ENCODE peak calls at places on chromosome 19, in nine cellular contexts. S, L, C, G, K, J, Y, A and Z are unnamed samples.

GRCh38 chr19:17654993-17655392 is 33.2 kb downstream of the UNC13A start:
- DNase-seq in G (no peak), C (no peak), Y (peak), K (no peak), L (no peak), J (no peak), A (no peak), S (no peak), Z (peak)

GRCh38 chr19:4534836-4535658 is at the start of gene PLIN5:
- DNase-seq in Y (peak), A (no peak), J (peak), S (peak), L (peak), C (peak), G (no peak), K (peak), Z (no peak)

GRCh38 chr19:13252569-13253335 is 102.5 kb downstream of the IER2 start:
- DNase-seq in K (no peak), Y (no peak), J (no peak), S (no peak), C (no peak), L (no peak), A (no peak), G (no peak), Z (no peak)

GRCh38 chr19:39111593-39112199 is 13.9 kb upstream of the PAK4 start:
- DNase-seq in A (no peak), Y (no peak), G (no peak), K (no peak), S (no peak), C (no peak), J (no peak), L (no peak), Z (no peak)

GRCh38 chr19:40461669-40462221 is 3.8 kb downstream of the BLVRB start:
- DNase-seq in K (no peak), J (no peak), Y (no peak), A (no peak), S (no peak), G (no peak), C (peak), L (no peak), Z (no peak)

GRCh38 chr19:42255766-42256750 is 1.1 kb upstream of the ERF start:
- DNase-seq in K (peak), G (no peak), C (peak), Y (peak), J (no peak), S (no peak), A (no peak), L (peak), Z (no peak)

GRCh38 chr19:29855087-29855486 is 43.3 kb downstream of the CCNE1 start:
- DNase-seq in L (no peak), A (no peak), J (no peak), Y (peak), S (no peak), G (no peak), K (no peak), C (peak), Z (no peak)

GRCh38 chr19:27776020-27776419 is 1436.9 kb downstream of the UQCRFS1 start:
- DNase-seq in C (no peak), K (no peak), L (no peak), Y (peak), A (no peak), J (peak), S (no peak), G (no peak), Z (no peak)

GRCh38 chr19:35179830-35180229 is 25.3 kb downstream of the FXYD5 start:
- DNase-seq in G (no peak), Y (no peak), K (no peak), C (no peak), L (no peak), J (no peak), A (no peak), S (no peak), Z (peak)

GRCh38 chr19:42553292-42554045 is 25.2 kb upstream of the CEACAM1 start:
- DNase-seq in K (peak), G (no peak), S (peak), A (peak), Y (no peak), J (peak), C (no peak), L (peak), Z (no peak)

GRCh38 chr19:13210941-13211340 is 60.7 kb downstream of the IER2 start:
- DNase-seq in K (no peak), Y (no peak), C (no peak), J (no peak), S (no peak), A (no peak), G (no peak), L (no peak), Z (no peak)

GRCh38 chr19:42816901-42817300 is 51.4 kb upstream of the PSG8 start:
- DNase-seq in J (no peak), A (no peak), K (no peak), S (no peak), L (no peak), G (no peak), C (no peak), Y (no peak), Z (no peak)

GRCh38 chr19:53844849-53845246 is 20.7 kb upstream of the NLRP12 start:
- DNase-seq in S (no peak), K (no peak), Y (no peak), J (no peak), C (no peak), A (no peak), L (no peak), G (no peak), Z (no peak)

GRCh38 chr19:4556574-4557185 is 2.8 kb downstream of the SEMA6B start:
- DNase-seq in J (no peak), K (no peak), Y (peak), C (no peak), G (no peak), S (no peak), A (no peak), L (no peak), Z (peak)

GRCh38 chr19:53157601-53158000 is 1.3 kb downstream of the ZNF347 start:
- DNase-seq in A (no peak), L (peak), J (no peak), Y (peak), K (peak), C (no peak), S (no peak), G (no peak), Z (no peak)

GRCh38 chr19:39038098-39038497 is 5.7 kb upstream of the FBXO27 start:
- DNase-seq in J (peak), C (no peak), A (no peak), K (no peak), G (no peak), Y (peak), S (no peak), L (no peak), Z (no peak)

GRCh38 chr19:46115396-46116109 is 8.9 kb downstream of the IGFL3 start:
- DNase-seq in G (no peak), C (no peak), Y (no peak), A (peak), S (no peak), K (no peak), L (no peak), J (peak), Z (no peak)

GRCh38 chr19:15316498-15316897 is 15.8 kb downstream of the BRD4 start:
- DNase-seq in Y (no peak), L (no peak), S (no peak), A (peak), J (no peak), K (no peak), C (no peak), G (no peak), Z (no peak)

GRCh38 chr19:39347332-39348227 is 5.4 kb downstream of the SAMD4B start:
- DNase-seq in A (no peak), J (peak), Y (no peak), C (no peak), S (no peak), G (no peak), K (no peak), L (no peak), Z (no peak)

GRCh38 chr19:6475321-6476108 is 6.1 kb downstream of the DENND1C start:
- DNase-seq in S (no peak), K (no peak), Y (peak), J (no peak), A (no peak), C (no peak), G (no peak), L (no peak), Z (no peak)

GRCh38 chr19:14368011-14368513 is 13.2 kb upstream of the ADGRE5 start:
- DNase-seq in K (no peak), Y (no peak), J (no peak), A (no peak), L (no peak), S (no peak), G (no peak), C (no peak), Z (peak)

GRCh38 chr19:10621966-10622365 is 3.4 kb upstream of the SLC44A2 start:
- DNase-seq in J (no peak), L (no peak), Y (no peak), A (no peak), S (no peak), K (no peak), G (no peak), C (no peak), Z (no peak)
- H3K4me3 ChIP-seq in J (no peak), L (no peak), Y (no peak), A (no peak), S (no peak), K (no peak), G (no peak), C (no peak), Z (no peak)

DNA sequence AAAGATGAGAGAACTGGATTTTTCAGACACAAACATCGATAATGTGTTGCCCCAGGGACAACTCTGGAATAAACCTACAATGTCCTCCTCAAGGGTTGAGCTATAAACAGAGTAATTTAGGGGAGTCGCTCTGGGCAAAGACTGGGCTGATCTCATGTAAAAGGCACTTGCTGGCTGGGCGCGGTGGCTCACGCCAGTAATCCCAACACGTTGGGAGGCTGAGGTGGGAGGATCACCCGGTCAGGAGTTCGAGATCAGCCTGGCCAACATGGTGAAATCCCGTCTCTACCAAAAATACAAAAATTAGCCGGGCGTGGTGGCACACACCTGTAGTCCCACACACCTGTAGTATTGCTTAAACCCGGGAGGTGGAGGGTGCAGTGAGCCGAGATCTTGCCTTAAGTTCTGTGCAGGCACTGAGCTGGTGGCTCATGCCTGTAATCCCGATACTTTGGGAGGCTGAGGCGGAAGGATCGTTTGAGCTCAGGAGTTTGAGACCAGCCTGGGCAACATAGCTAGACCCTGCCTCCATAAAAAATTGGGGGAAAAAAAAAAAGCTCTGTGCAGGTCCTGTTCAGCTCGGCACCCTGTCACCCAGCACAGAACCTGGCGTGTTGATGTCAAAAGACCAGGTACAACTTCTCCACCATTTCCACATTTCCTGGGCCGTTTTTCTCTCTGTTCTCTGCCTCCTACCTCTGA is 1.4 kb downstream of the TIMM44 start:
- DNase-seq in C (no peak), A (no peak), S (no peak), K (no peak), G (no peak), L (no peak), Y (no peak), J (no peak), Z (no peak)
- H3K4me3 ChIP-seq in C (peak), A (peak), S (no peak), K (peak), G (peak), L (peak), Y (peak), J (no peak), Z (peak)

GRCh38 chr19:10817291-10818038 is 18.5 kb downstream of the TMED1 start:
- DNase-seq in L (peak), G (peak), S (no peak), A (peak), Y (peak), K (peak), C (peak), J (peak), Z (no peak)
- H3K4me3 ChIP-seq in L (peak), G (peak), S (no peak), A (peak), Y (no peak), K (peak), C (peak), J (peak), Z (no peak)

DNA sequence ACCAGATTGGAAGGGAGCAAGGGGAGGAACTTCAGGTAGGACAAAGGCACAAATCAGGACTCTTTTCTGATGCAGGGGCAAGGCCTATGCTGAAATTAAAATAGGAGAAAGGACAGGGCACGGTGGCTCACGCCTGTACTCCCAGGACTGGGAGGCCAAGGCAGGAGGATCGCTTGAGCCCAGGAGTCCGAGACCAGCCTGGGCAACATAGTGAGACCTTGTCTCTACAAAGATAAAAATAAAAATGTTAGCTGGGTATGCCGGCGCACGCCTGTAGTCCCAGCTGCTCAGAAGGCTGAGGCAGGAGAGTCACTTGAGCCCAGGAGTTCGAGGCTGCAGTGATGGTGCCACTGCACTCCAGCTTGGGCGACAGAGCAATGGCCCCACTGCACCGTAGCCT is 5.7 kb downstream of the SLC17A7 start:
- DNase-seq in L (no peak), J (no peak), C (no peak), G (no peak), A (no peak), K (no peak), Y (no peak), S (no peak), Z (no peak)
- H3K4me3 ChIP-seq in L (no peak), J (no peak), C (no peak), G (no peak), A (no peak), K (no peak), Y (peak), S (no peak), Z (no peak)

GRCh38 chr19:2239173-2239572 is 2.5 kb downstream of the SF3A2 start:
- DNase-seq in A (no peak), J (no peak), C (no peak), G (no peak), Y (no peak), K (no peak), L (no peak), S (no peak), Z (no peak)
- H3K4me3 ChIP-seq in A (peak), J (peak), C (no peak), G (peak), Y (peak), K (peak), L (peak), S (peak), Z (peak)

GRCh38 chr19:660793-661426 is 2.1 kb downstream of the RNF126 start:
- DNase-seq in G (no peak), J (no peak), A (no peak), K (no peak), Y (no peak), L (no peak), C (peak), S (no peak), Z (no peak)
- H3K4me3 ChIP-seq in G (peak), J (peak), A (peak), K (peak), Y (peak), L (peak), C (peak), S (peak), Z (peak)

DNA sequence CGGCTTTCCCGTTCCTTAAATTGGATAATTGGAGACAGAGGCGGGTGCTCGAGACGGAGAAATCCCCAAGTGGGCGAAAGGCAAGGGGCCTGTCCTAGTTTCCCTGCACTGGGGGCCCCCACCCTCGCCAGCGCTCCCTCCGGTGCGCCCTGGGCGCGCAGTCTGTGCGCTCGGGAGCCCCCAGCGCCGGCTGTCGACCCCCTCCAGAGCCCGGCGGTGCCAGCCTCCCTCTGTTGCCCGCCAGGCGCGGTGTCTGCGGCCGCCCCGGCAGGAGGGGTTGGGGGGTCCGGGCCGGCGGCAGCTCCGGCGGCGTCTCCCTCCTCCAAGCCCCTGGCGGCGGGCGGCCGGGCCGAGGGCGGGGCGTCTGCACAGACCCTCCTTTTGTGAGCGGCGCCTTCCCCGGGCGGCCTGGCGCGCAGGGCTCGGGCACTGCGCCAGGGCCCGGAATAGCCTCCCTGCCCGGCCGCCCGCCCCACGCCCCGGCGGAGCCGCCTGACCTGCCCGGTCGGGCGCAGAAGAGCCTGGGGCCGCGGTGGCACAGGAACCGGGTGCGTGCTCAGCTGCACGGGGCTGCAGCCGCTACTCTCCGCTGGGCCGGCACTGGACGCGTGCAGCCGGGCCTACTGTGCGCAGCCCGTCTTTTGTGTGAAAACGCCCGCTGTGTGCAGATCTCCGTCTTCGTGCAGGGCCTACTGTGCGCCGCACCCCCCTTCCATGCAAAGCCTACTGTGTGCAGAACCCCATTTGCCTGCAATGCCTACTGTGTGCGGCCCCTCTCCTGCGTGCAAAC is 13.2 kb downstream of the GADD45B start:
- DNase-seq in L (peak), J (no peak), G (no peak), Y (peak), A (no peak), K (peak), S (no peak), C (no peak), Z (no peak)
- H3K4me3 ChIP-seq in L (peak), J (peak), G (peak), Y (peak), A (peak), K (peak), S (peak), C (peak), Z (no peak)

DNA sequence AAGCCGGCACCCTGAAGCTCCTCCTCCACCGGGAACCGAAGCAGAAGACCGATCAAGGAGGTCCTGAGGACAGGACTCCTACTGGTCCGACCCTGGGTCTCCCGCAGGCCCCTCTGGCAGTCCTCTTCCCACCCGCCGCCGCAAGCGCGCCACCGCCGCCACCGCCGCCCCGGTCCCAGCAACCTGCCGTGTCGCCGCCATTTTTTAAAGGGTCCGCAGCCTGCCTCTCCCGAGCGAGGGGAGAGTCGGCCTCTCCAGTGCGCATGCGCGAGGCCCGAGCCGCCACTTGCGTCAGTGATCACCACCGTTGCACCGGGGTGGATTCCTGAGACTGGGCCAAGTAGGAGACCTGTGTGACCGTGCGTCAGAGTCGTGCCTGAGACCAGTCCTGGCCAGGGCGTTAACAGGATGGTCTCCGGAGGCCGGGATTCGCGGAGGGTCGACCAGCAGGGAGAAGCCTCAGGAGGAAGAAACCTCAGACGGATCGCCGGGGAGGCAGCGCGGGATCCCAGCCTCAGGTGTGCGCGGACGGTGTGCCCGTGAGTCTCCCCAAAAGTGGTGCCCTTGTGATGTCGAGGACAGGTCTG is 51.6 kb downstream of the ZNF146 start:
- DNase-seq in G (no peak), S (no peak), Y (no peak), L (peak), J (no peak), K (peak), C (no peak), A (no peak), Z (no peak)
- H3K4me3 ChIP-seq in G (no peak), S (no peak), Y (no peak), L (peak), J (no peak), K (peak), C (no peak), A (no peak), Z (no peak)